ENCODE peak calls at places on chromosomes 1 and 21, in seven cellular contexts. D, F, G, A, O, V and U are unnamed samples.

GRCh38 chr1:204683284-204684205 is 2.0 kb downstream of the LRRN2 start:
- DNase-seq in O (no peak), D (no peak), A (no peak), G (no peak), F (no peak), V (peak; percentile 19), U (no peak)

GRCh38 chr1:40316595-40317393 is at the start of gene COL9A2:
- DNase-seq in A (peak; percentile 90), O (no peak), D (no peak), F (no peak), V (no peak), G (peak; percentile 63), U (no peak)

GRCh38 chr1:153260473-153260979 is 1.0 kb downstream of the LORICRIN start:
- DNase-seq in G (no peak), V (no peak), O (no peak), F (no peak), D (no peak), A (no peak), U (no peak)

GRCh38 chr1:169371400-169371799 is 3.4 kb downstream of the BLZF1 start:
- DNase-seq in O (no peak), D (no peak), A (no peak), G (no peak), V (no peak), F (no peak), U (no peak)

GRCh38 chr1:14605945-14606344 is 7.5 kb downstream of the KAZN start:
- DNase-seq in V (no peak), A (no peak), G (no peak), O (no peak), F (no peak), D (no peak), U (no peak)

GRCh38 chr1:159923203-159924024 is 1.9 kb downstream of the TAGLN2 start:
- DNase-seq in A (peak; percentile 69), G (peak; percentile 97), F (peak; percentile 94), V (peak; percentile 94), D (peak; percentile 96), O (peak; percentile 88), U (peak; percentile 90)

GRCh38 chr1:192516776-192517297 is 58.7 kb upstream of the RGS1 start:
- DNase-seq in F (no peak), O (no peak), D (no peak), V (no peak), G (no peak), A (peak; percentile 92), U (no peak)

GRCh38 chr1:208252126-208252853 is 8.1 kb upstream of the PLXNA2 start:
- DNase-seq in F (no peak), D (no peak), O (no peak), A (no peak), V (no peak), G (peak; percentile 89), U (peak; percentile 77)

GRCh38 chr1:116254776-116255175 is 118.3 kb upstream of the ATP1A1 start:
- DNase-seq in O (peak; percentile 58), A (no peak), D (no peak), V (no peak), F (no peak), G (no peak), U (no peak)

GRCh38 chr1:121452484-121452883 is 267.7 kb downstream of the SRGAP2C start:
- DNase-seq in D (no peak), F (no peak), G (no peak), A (no peak), V (no peak), O (no peak), U (no peak)

GRCh38 chr1:1295154-1295923 is 12.4 kb downstream of the ACAP3 start:
- DNase-seq in G (no peak), F (no peak), O (no peak), D (no peak), A (no peak), V (no peak), U (no peak)

GRCh38 chr1:83508485-83509151 is 490.3 kb downstream of the TTLL7 start:
- DNase-seq in D (no peak), A (no peak), O (no peak), G (peak; percentile 34), F (no peak), V (no peak), U (no peak)

GRCh38 chr1:218299416-218299815 is 14.3 kb downstream of the RRP15 start:
- DNase-seq in A (peak; percentile 72), G (peak; percentile 54), D (no peak), V (no peak), O (no peak), F (no peak), U (no peak)

GRCh38 chr1:160214481-160215140 is 9.4 kb downstream of the PEA15 start:
- DNase-seq in A (no peak), D (no peak), O (no peak), V (no peak), F (no peak), G (no peak), U (no peak)

GRCh38 chr21:16310191-16310590 is 580.4 kb downstream of the USP25 start:
- DNase-seq in D (no peak), V (no peak), A (no peak), O (no peak), G (peak; percentile 5), F (no peak), U (no peak)

GRCh38 chr1:65979145-65979544 is 186.4 kb downstream of the PDE4B start:
- DNase-seq in V (no peak), O (no peak), F (no peak), G (no peak), A (no peak), D (no peak), U (no peak)

DNA sequence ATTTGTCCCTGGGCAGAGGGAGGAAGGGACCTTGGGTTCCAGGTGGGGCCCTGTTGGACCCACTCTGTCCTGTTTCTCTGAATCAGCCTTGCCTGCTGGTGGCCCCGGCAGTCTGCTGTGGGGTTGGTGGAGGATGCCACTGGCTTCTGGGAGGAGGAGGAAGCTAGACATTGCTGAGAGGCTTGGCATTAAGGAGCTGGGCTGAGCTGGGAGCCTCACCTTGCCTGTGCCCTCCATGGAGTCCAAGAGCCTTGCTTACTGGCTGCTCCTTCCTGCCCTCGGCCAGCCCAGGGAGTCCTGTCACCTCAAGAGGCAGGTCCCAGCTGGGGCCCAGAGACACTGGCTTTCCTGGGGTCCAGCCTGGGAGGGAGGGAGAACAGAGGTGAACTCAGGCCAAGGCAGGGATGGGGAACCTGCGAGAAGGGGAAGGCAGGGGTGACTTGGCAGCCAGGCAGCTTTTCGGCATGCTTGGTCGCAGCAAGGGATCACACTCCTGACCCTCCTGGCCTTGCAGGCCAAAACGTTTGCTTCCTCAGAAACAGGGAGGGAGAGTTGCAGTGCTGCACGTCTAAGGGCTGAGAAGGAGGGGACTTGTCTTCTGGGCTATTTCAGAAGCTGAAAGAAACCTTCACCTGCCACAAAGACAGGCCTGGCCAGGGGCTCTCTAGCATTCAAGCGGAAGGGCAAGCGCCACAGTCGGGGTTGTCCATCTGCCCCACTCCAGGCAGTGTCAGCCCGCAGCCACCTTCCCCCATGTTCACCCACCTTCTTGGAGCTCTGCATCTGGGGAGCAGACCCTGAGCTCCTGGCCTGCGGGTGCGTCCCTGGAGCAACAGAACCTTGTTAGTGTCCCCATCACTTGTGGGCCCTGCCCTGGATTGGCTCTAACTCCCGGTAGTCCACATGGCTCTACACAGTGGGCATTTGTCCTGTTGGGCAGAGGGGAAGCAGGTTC is 8.9 kb downstream of the TMEM201 start:
- DNase-seq in F (no peak), O (no peak), D (no peak), G (no peak), V (no peak), A (no peak), U (no peak)
- H3K4me1 ChIP-seq in F (peaks cover 5% of the 10 kb centered on the region), O (peaks cover 8% of the 10 kb centered on the region), D (peaks cover 17% of the 10 kb centered on the region), G (peaks cover 4% of the 10 kb centered on the region), V (no peaks in the 10 kb centered on the region), A (peaks cover 14% of the 10 kb centered on the region), U (peaks cover 13% of the 10 kb centered on the region)

GRCh38 chr1:118937413-118937812 is 50.7 kb downstream of the TBX15 start:
- DNase-seq in G (no peak), D (no peak), F (no peak), V (no peak), O (no peak), A (no peak), U (no peak)

GRCh38 chr1:118931876-118932275 is 56.3 kb downstream of the TBX15 start:
- DNase-seq in F (no peak), V (no peak), A (no peak), G (no peak), O (no peak), D (no peak), U (no peak)

GRCh38 chr1:118928739-118929554 is 59.2 kb downstream of the TBX15 start:
- DNase-seq in F (no peak), D (no peak), G (peak; percentile 67), O (no peak), A (peak; percentile 84), V (no peak), U (no peak)

GRCh38 chr1:118933051-118933781 is 54.9 kb downstream of the TBX15 start:
- DNase-seq in F (no peak), G (no peak), D (no peak), A (no peak), O (no peak), V (no peak), U (no peak)

GRCh38 chr1:118934706-118935105 is 53.4 kb downstream of the TBX15 start:
- DNase-seq in O (no peak), G (no peak), V (no peak), A (no peak), F (no peak), D (no peak), U (no peak)
- H3K4me1 ChIP-seq in O (no peaks in the 10 kb centered on the region), G (no peaks in the 10 kb centered on the region), V (peaks cover 6% of the 10 kb centered on the region), A (peaks cover 10% of the 10 kb centered on the region), F (no peaks in the 10 kb centered on the region), D (peaks cover 3% of the 10 kb centered on the region), U (no peaks in the 10 kb centered on the region)

GRCh38 chr1:85575363-85575995 is 5.1 kb upstream of the CCN1 start:
- DNase-seq in A (no peak), V (no peak), F (no peak), O (no peak), G (no peak), D (no peak), U (no peak)
- H3K4me1 ChIP-seq in A (no peaks in the 10 kb centered on the region), V (peaks cover 46% of the 10 kb centered on the region), F (peaks cover 3% of the 10 kb centered on the region), O (peaks cover 11% of the 10 kb centered on the region), G (peaks cover 2% of the 10 kb centered on the region), D (peaks cover 56% of the 10 kb centered on the region), U (peaks cover 23% of the 10 kb centered on the region)

GRCh38 chr1:17618558-17619247 is 79.2 kb downstream of the ARHGEF10L start:
- DNase-seq in V (peak; percentile 92), A (no peak), G (no peak), D (no peak), O (no peak), F (no peak), U (no peak)

GRCh38 chr1:17615157-17615556 is 75.7 kb downstream of the ARHGEF10L start:
- DNase-seq in D (no peak), G (no peak), V (no peak), O (no peak), F (no peak), A (no peak), U (no peak)

GRCh38 chr1:17617787-17618557 is 78.5 kb downstream of the ARHGEF10L start:
- DNase-seq in V (peak; percentile 96), F (no peak), D (no peak), O (no peak), A (no peak), G (peak; percentile 44), U (peak; percentile 76)

GRCh38 chr1:17615959-17616358 is 76.5 kb downstream of the ARHGEF10L start:
- DNase-seq in F (no peak), V (no peak), G (no peak), D (no peak), A (no peak), O (no peak), U (no peak)

GRCh38 chr1:17616731-17617279 is 77.3 kb downstream of the ARHGEF10L start:
- DNase-seq in O (no peak), V (no peak), A (no peak), G (no peak), F (no peak), D (no peak), U (no peak)
- H3K4me1 ChIP-seq in O (no peaks in the 10 kb centered on the region), V (peaks cover 60% of the 10 kb centered on the region), A (peaks cover 3% of the 10 kb centered on the region), G (no peaks in the 10 kb centered on the region), F (no peaks in the 10 kb centered on the region), D (peaks cover 13% of the 10 kb centered on the region), U (peaks cover 6% of the 10 kb centered on the region)